ENCODE peak calls at places on chromosomes 6 and 20, in four cellular contexts. Z is MM.1S, T is testis, I is H1. G is an unnamed sample.

GRCh38 chr6:141641406-141641805 is 491.3 kb upstream of the GJE1 start:
- DNase-seq in I (no peak), T (no peak), Z (no peak), G (no peak)

GRCh38 chr20:63941282-63942060 is 14.7 kb downstream of the UCKL1 start:
- DNase-seq in I (peak), T (no peak), Z (no peak), G (no peak)

GRCh38 chr6:144415835-144416237 is 130.7 kb downstream of the UTRN start:
- DNase-seq in I (no peak), Z (no peak), T (no peak), G (no peak)

GRCh38 chr6:157762636-157763035 is 60.4 kb upstream of the SNX9 start:
- DNase-seq in Z (no peak), I (no peak), T (no peak), G (no peak)

GRCh38 chr20:32450484-32451061 is 92.4 kb downstream of the ASXL1 start:
- DNase-seq in I (no peak), T (no peak), Z (no peak), G (no peak)

GRCh38 chr20:37202267-37202943 is 23.1 kb upstream of the MROH8 start:
- DNase-seq in Z (no peak), I (peak), T (peak), G (peak)

GRCh38 chr20:64161595-64162238 is 2.5 kb upstream of the MYT1 start:
- DNase-seq in I (peak), Z (no peak), T (peak), G (peak)

GRCh38 chr6:121645100-121645745 is 209.8 kb downstream of the GJA1 start:
- DNase-seq in T (no peak), Z (no peak), I (no peak), G (no peak)

GRCh38 chr6:34673079-34673478 is 23.5 kb downstream of the ILRUN start:
- DNase-seq in Z (peak), T (no peak), I (no peak), G (no peak)

GRCh38 chr6:16333580-16333979 is 95.2 kb downstream of the GMPR start:
- DNase-seq in Z (no peak), I (no peak), T (no peak), G (no peak)

GRCh38 chr20:33711446-33711738 is 8.7 kb downstream of the PXMP4 start:
- DNase-seq in T (no peak), Z (no peak), I (no peak), G (no peak)

GRCh38 chr6:41706876-41707564 is 28.4 kb downstream of the TFEB start:
- DNase-seq in Z (no peak), T (peak), I (no peak), G (peak)

GRCh38 chr6:137423444-137424168 is 70.6 kb downstream of the OLIG3 start:
- DNase-seq in Z (no peak), I (peak), T (no peak), G (no peak)

GRCh38 chr20:63742381-63743024 is 2.9 kb downstream of the SLC2A4RG start:
- DNase-seq in Z (no peak), I (no peak), T (no peak), G (no peak)

GRCh38 chr6:28811873-28812272 is 111.9 kb downstream of the TRIM27 start:
- DNase-seq in I (no peak), T (no peak), Z (no peak), G (no peak)

GRCh38 chr6:51983564-51983963 is 103.8 kb downstream of the PKHD1 start:
- DNase-seq in I (no peak), T (no peak), Z (no peak), G (no peak)

GRCh38 chr6:17907467-17908229 is 79.8 kb downstream of the KIF13A start:
- DNase-seq in I (no peak), T (peak), Z (no peak), G (peak)

GRCh38 chr6:1081566-1081965 is 230.3 kb upstream of the FOXQ1 start:
- DNase-seq in I (no peak), Z (no peak), T (no peak), G (no peak)

GRCh38 chr6:22709804-22710203 is 140.4 kb downstream of the HDGFL1 start:
- DNase-seq in T (no peak), I (no peak), Z (no peak), G (no peak)

GRCh38 chr6:47083586-47084047 is 41.5 kb upstream of the ADGRF1 start:
- DNase-seq in I (no peak), T (peak), Z (no peak), G (peak)

GRCh38 chr6:41497994-41498393 is 48.2 kb upstream of the FOXP4 start:
- DNase-seq in I (no peak), Z (no peak), T (no peak), G (no peak)

GRCh38 chr6:27260339-27260738 is 12.8 kb downstream of the PRSS16 start:
- DNase-seq in Z (no peak), T (no peak), I (no peak), G (no peak)

GRCh38 chr6:166691741-166692140 is 64.7 kb upstream of the RPS6KA2 start:
- DNase-seq in I (no peak), T (no peak), Z (no peak), G (no peak)

GRCh38 chr20:51541189-51542032 is 1.1 kb downstream of the NFATC2 start:
- DNase-seq in T (peak), I (no peak), Z (peak), G (peak)

GRCh38 chr6:145277358-145278097 is 457.8 kb downstream of the EPM2A start:
- DNase-seq in I (no peak), Z (no peak), T (no peak), G (no peak)

GRCh38 chr6:41594326-41594725 is 43.9 kb upstream of the MDFI start:
- DNase-seq in T (no peak), I (no peak), Z (no peak), G (no peak)

GRCh38 chr20:33672426-33673114 is 1.7 kb downstream of the NECAB3 start:
- DNase-seq in T (no peak), I (no peak), Z (peak), G (peak)

GRCh38 chr20:53284141-53285055 is 309.2 kb downstream of the ZNF217 start:
- DNase-seq in T (no peak), I (no peak), Z (no peak), G (no peak)

GRCh38 chr6:112879920-112880413 is 532.8 kb downstream of the RFPL4B start:
- DNase-seq in T (peak), I (peak), Z (no peak), G (no peak)

GRCh38 chr6:151437401-151437800 is 14.5 kb downstream of the RMND1 start:
- DNase-seq in I (no peak), T (no peak), Z (no peak), G (no peak)

GRCh38 chr20:15236812-15237211 is 899.4 kb upstream of the FLRT3 start:
- DNase-seq in T (peak), Z (peak), I (peak), G (peak)

GRCh38 chr6:113856571-113857564 is at the start of gene MARCKS:
- DNase-seq in T (peak), I (no peak), Z (peak), G (peak)

DNA sequence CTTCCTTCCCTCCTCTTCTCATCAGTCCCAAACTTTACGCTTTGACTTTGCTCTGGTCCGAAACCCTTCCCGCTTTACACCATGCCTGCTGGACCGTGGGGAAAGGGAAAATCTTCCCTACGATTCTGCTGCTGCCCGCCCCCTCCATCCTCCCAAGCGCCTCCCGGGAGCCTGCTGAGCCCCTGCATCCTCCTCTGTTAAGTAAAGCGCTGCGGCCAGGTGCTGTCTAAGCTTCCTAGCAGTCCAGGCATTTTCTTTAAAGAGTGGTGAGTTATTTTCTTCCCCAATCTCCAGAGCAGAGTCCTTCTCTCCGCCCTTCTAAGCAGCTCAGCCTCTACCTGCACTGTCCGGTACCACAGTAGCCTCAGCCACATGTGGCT is 376.3 kb downstream of the RNGTT start:
- DNase-seq in I (no peak), T (no peak), Z (no peak), G (no peak)
- H3K4me3 ChIP-seq in I (no peak), T (no peak), Z (no peak), G (no peak)

GRCh38 chr20:8757146-8757545 is 311.7 kb upstream of the PLCB4 start:
- DNase-seq in Z (peak), T (no peak), I (no peak), G (no peak)
- TF ChIP-seq CTCF in Z (peak), T (no peak), I (no peak), G (no peak)

GRCh38 chr6:106939848-106940247 is 34.7 kb downstream of the CD24 start:
- DNase-seq in T (no peak), I (no peak), Z (no peak), G (no peak)

DNA sequence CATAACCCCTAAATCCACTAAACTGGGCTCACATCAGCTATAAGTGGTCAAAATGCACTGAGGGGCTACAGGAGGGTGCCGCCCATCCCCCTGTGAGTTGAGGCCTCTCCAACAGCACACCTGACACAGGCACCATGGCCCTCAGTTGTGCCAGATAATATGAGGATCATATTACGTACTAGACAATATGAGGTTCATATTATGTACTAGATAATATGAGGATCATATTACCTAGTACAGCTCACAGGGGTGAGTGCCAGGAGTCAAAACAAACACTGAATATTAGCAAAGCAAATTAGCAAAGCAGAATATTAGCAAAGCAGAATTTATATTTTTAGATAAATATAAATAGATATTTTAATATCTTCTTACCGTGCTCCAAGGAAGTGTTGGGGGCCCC is 35.3 kb downstream of the CD24 start:
- DNase-seq in T (no peak), Z (no peak), I (no peak), G (no peak)
- H3K27ac ChIP-seq in T (no peak), Z (no peak), I (no peak), G (no peak)

GRCh38 chr20:1947535-1947846 is 46.4 kb downstream of the PDYN start:
- DNase-seq in T (no peak), Z (no peak), I (no peak), G (no peak)
- H3K4me3 ChIP-seq in T (no peak), Z (no peak), I (peak), G (no peak)

DNA sequence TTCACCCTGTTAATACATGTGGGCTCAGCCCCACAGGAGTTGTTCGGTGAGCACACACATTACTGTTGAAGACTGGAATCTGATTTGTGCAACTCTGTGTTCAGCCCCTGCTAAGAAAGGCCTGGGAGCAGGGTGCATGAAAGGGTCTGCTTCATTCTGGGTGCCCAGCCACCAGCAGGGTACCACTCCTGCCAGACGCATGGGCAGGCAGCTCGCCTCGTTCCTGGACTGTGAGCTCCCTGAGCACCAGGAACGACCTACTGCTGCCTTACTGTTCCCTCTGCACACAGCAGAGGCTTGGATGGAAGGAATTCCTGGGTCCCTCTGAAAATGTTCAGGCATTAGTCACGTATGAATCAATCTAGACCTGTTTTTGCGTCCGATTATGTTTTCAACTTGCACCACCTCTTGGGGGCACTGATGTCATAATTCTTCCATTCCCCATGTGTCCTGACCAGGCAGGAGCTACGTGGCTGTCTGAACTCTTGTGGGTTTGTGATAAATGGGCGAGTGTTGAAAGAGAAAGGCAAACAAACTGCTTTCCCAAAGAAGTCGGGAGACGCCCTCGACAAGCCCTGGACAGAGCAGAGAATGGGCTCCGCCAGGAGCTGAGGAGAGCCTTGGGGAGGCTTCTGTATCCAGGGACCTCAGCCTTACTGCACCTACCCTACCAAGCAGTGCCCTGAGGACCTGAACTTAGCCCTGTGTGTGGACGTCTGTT is 123.9 kb downstream of the LY86 start:
- DNase-seq in T (no peak), I (no peak), Z (no peak), G (peak)
- TF ChIP-seq CTCF in T (no peak), I (no peak), Z (no peak), G (no peak)

G was measured in adrenal gland.